ENCODE peak calls at places on chromosomes 6 and 20, in ten cellular contexts. One of them, this sample, is unnamed.

GRCh38 chr6:4543596-4543995 is 232.6 kb upstream of the CDYL start:
- DNase-seq in OCI-LY7: no peak
- DNase-seq in fibroblast of gingiva: no peak
- DNase-seq in iPS DF 19.7: no peak
- DNase-seq in T-cell: no peak
- DNase-seq in aorta: no peak
- DNase-seq in spleen: no peak
- DNase-seq in activated CD4-positive, alpha-beta T cell treated with anti-CD3 and anti-CD28 coated beads for 4 hours: no peak
- DNase-seq in GM04503: no peak
- DNase-seq in brain microvascular endothelial cell: peak; percentile 36
- DNase-seq in this sample: no peak

GRCh38 chr6:157151989-157152388 is 171.3 kb downstream of the TMEM242 start:
- DNase-seq in OCI-LY7: no peak
- DNase-seq in fibroblast of gingiva: peak; percentile 57
- DNase-seq in iPS DF 19.7: no peak
- DNase-seq in T-cell: no peak
- DNase-seq in aorta: no peak
- DNase-seq in spleen: no peak
- DNase-seq in activated CD4-positive, alpha-beta T cell treated with anti-CD3 and anti-CD28 coated beads for 4 hours: no peak
- DNase-seq in GM04503: no peak
- DNase-seq in brain microvascular endothelial cell: peak; percentile 87
- DNase-seq in this sample: peak; percentile 74

GRCh38 chr20:56664791-56665190 is 35.7 kb downstream of the TFAP2C start:
- DNase-seq in OCI-LY7: no peak
- DNase-seq in fibroblast of gingiva: no peak
- DNase-seq in iPS DF 19.7: no peak
- DNase-seq in T-cell: no peak
- DNase-seq in aorta: no peak
- DNase-seq in spleen: no peak
- DNase-seq in activated CD4-positive, alpha-beta T cell treated with anti-CD3 and anti-CD28 coated beads for 4 hours: no peak
- DNase-seq in GM04503: no peak
- DNase-seq in brain microvascular endothelial cell: no peak
- DNase-seq in this sample: no peak

GRCh38 chr20:49270177-49270576 is 7.7 kb downstream of the ZNFX1 start:
- DNase-seq in OCI-LY7: no peak
- DNase-seq in fibroblast of gingiva: peak; percentile 67
- DNase-seq in iPS DF 19.7: no peak
- DNase-seq in T-cell: no peak
- DNase-seq in aorta: no peak
- DNase-seq in spleen: no peak
- DNase-seq in activated CD4-positive, alpha-beta T cell treated with anti-CD3 and anti-CD28 coated beads for 4 hours: no peak
- DNase-seq in GM04503: peak; percentile 74
- DNase-seq in brain microvascular endothelial cell: no peak
- DNase-seq in this sample: no peak

GRCh38 chr20:36105731-36106226 is 48.8 kb upstream of the EPB41L1 start:
- DNase-seq in OCI-LY7: no peak
- DNase-seq in fibroblast of gingiva: no peak
- DNase-seq in iPS DF 19.7: no peak
- DNase-seq in T-cell: no peak
- DNase-seq in aorta: no peak
- DNase-seq in spleen: no peak
- DNase-seq in activated CD4-positive, alpha-beta T cell treated with anti-CD3 and anti-CD28 coated beads for 4 hours: no peak
- DNase-seq in GM04503: no peak
- DNase-seq in brain microvascular endothelial cell: no peak
- DNase-seq in this sample: no peak

GRCh38 chr20:1005452-1006027 is 3.4 kb upstream of the RSPO4 start:
- DNase-seq in OCI-LY7: peak; percentile 60
- DNase-seq in fibroblast of gingiva: peak; percentile 38
- DNase-seq in iPS DF 19.7: peak; percentile 87
- DNase-seq in T-cell: no peak
- DNase-seq in aorta: no peak
- DNase-seq in spleen: no peak
- DNase-seq in activated CD4-positive, alpha-beta T cell treated with anti-CD3 and anti-CD28 coated beads for 4 hours: no peak
- DNase-seq in GM04503: no peak
- DNase-seq in brain microvascular endothelial cell: peak; percentile 30
- DNase-seq in this sample: peak; percentile 12

GRCh38 chr20:46683939-46684750 is 5.1 kb downstream of the TP53RK start:
- DNase-seq in OCI-LY7: no peak
- DNase-seq in fibroblast of gingiva: peak; percentile 78
- DNase-seq in iPS DF 19.7: no peak
- DNase-seq in T-cell: no peak
- DNase-seq in aorta: peak; percentile 84
- DNase-seq in spleen: no peak
- DNase-seq in activated CD4-positive, alpha-beta T cell treated with anti-CD3 and anti-CD28 coated beads for 4 hours: no peak
- DNase-seq in GM04503: no peak
- DNase-seq in brain microvascular endothelial cell: peak; percentile 76
- DNase-seq in this sample: peak; percentile 73

GRCh38 chr6:20696676-20697075 is 162.4 kb downstream of the CDKAL1 start:
- DNase-seq in OCI-LY7: no peak
- DNase-seq in fibroblast of gingiva: peak; percentile 91
- DNase-seq in iPS DF 19.7: no peak
- DNase-seq in T-cell: no peak
- DNase-seq in aorta: no peak
- DNase-seq in spleen: no peak
- DNase-seq in activated CD4-positive, alpha-beta T cell treated with anti-CD3 and anti-CD28 coated beads for 4 hours: no peak
- DNase-seq in GM04503: peak; percentile 56
- DNase-seq in brain microvascular endothelial cell: peak; percentile 28
- DNase-seq in this sample: peak; percentile 82

GRCh38 chr20:21767739-21768223 is 62.3 kb downstream of the PAX1 start:
- DNase-seq in OCI-LY7: no peak
- DNase-seq in fibroblast of gingiva: no peak
- DNase-seq in iPS DF 19.7: peak; percentile 38
- DNase-seq in T-cell: no peak
- DNase-seq in aorta: no peak
- DNase-seq in spleen: no peak
- DNase-seq in activated CD4-positive, alpha-beta T cell treated with anti-CD3 and anti-CD28 coated beads for 4 hours: no peak
- DNase-seq in GM04503: no peak
- DNase-seq in brain microvascular endothelial cell: no peak
- DNase-seq in this sample: no peak

GRCh38 chr6:116073765-116074450 is 13.2 kb upstream of the FRK start:
- DNase-seq in OCI-LY7: no peak
- DNase-seq in fibroblast of gingiva: peak; percentile 24
- DNase-seq in iPS DF 19.7: no peak
- DNase-seq in T-cell: no peak
- DNase-seq in aorta: no peak
- DNase-seq in spleen: no peak
- DNase-seq in activated CD4-positive, alpha-beta T cell treated with anti-CD3 and anti-CD28 coated beads for 4 hours: no peak
- DNase-seq in GM04503: no peak
- DNase-seq in brain microvascular endothelial cell: peak; percentile 31
- DNase-seq in this sample: peak; percentile 63

This sample was measured in HFFc6.